ENCODE peak calls at places on chromosomes 2 and 18, in four cellular contexts. O, W, G and P are unnamed samples.

GRCh38 chr2:210195066-210195852 is 24.1 kb upstream of the KANSL1L start:
- DNase-seq in W (peak), G (no peak), O (peak), P (no peak)

GRCh38 chr18:801137-801536 is 10.9 kb downstream of the YES1 start:
- DNase-seq in G (no peak), W (no peak), O (no peak), P (no peak)

GRCh38 chr18:32891797-32892196 is 119.0 kb upstream of the KLHL14 start:
- DNase-seq in O (peak), W (no peak), G (no peak), P (no peak)

GRCh38 chr2:102301867-102302362 is 9.4 kb upstream of the IL1RL1 start:
- DNase-seq in O (no peak), G (peak), W (no peak), P (peak)

GRCh38 chr18:53971331-53971730 is 253.1 kb downstream of the MBD2 start:
- DNase-seq in G (no peak), W (no peak), O (no peak), P (no peak)

GRCh38 chr2:241161646-241162281 is 11.5 kb downstream of the PPP1R7 start:
- DNase-seq in W (no peak), G (no peak), O (no peak), P (no peak)

GRCh38 chr2:207046642-207047213 is 107.4 kb downstream of the CPO start:
- DNase-seq in G (no peak), O (no peak), W (no peak), P (no peak)

GRCh38 chr2:172977330-172978052 is 98.2 kb upstream of the MAP3K20 start:
- DNase-seq in W (no peak), O (no peak), G (no peak), P (peak)

GRCh38 chr2:59888015-59888414 is 665.4 kb downstream of the BCL11A start:
- DNase-seq in O (no peak), G (peak), W (no peak), P (peak)

GRCh38 chr2:84959494-84960156 is 11.3 kb upstream of the KCMF1 start:
- DNase-seq in G (no peak), W (no peak), O (no peak), P (peak)

GRCh38 chr2:70553334-70553583 is 367 bp downstream of the TGFA start:
- DNase-seq in O (peak), W (no peak), G (no peak), P (peak)

GRCh38 chr2:40287201-40287600 is 164.7 kb downstream of the SLC8A1 start:
- DNase-seq in O (no peak), G (no peak), W (no peak), P (no peak)

GRCh38 chr2:137946227-137946626 is 18.0 kb upstream of the HNMT start:
- DNase-seq in W (no peak), O (no peak), G (no peak), P (no peak)

GRCh38 chr2:237486334-237486818 is 675 bp upstream of the MLPH start:
- DNase-seq in G (no peak), W (no peak), O (no peak), P (no peak)

DNA sequence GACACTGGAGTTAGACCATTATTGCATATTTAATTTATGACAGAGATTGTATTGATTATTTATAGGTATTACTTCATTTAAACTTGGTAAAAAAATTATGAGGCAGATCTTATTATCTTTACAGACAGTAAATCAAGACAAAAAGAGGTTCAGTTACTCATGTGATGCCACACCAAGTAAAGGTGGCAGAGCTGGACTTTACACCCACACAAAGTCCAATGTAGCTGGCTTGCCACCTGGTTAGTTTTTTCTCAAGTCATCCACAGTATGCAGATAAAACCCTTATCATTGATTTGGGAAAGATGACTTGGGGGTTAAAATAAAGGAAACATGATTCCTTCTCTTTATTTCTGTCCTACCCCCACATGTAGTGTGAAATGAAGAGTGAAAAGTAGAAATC is 137.2 kb downstream of the CNTNAP5 start:
- DNase-seq in O (no peak), G (no peak), W (no peak), P (no peak)
- TF ChIP-seq CBFB in O (no peak), G (no peak), W (no peak), P (no peak)

DNA sequence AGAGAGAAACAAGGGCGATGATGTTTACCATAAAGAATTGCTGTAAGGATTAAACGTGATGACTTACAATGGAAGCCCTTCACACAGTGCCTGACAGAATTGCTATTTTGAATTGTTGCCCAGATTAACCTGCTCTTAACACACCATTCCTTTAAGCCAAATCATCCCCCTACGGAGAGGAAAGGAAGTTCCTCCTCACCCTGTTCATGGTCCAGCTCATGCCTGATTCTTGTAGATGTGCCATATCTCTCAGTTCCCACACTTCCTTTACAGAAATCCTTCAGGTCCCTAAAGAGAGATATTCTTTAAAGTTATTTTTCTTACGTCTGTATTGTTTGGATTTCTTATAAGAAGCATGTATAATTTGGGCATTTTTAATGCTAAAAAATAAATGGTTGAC is 127.5 kb upstream of the DAPL1 start:
- DNase-seq in O (no peak), G (no peak), W (no peak), P (no peak)
- TF ChIP-seq CREB1 in O (no peak), G (no peak), W (no peak), P (no peak)

GRCh38 chr18:56374005-56374655 is 264.3 kb downstream of the TXNL1 start:
- DNase-seq in O (no peak), G (no peak), W (no peak), P (no peak)
- TF ChIP-seq CBFB in O (no peak), G (no peak), W (no peak), P (no peak)

GRCh38 chr2:113887393-113887792 is 2.5 kb upstream of the ACTR3 start:
- DNase-seq in O (no peak), G (no peak), W (no peak), P (no peak)

GRCh38 chr2:113890253-113891235 is 655 bp downstream of the ACTR3 start:
- DNase-seq in G (peak), W (peak), O (peak), P (peak)

GRCh38 chr2:113886479-113887383 is 3.2 kb upstream of the ACTR3 start:
- DNase-seq in G (peak), W (no peak), O (peak), P (no peak)

GRCh38 chr2:113889471-113890252 is at the start of gene ACTR3:
- DNase-seq in G (peak), W (peak), O (peak), P (peak)

GRCh38 chr2:113888641-113889470 is 1.0 kb upstream of the ACTR3 start:
- DNase-seq in G (no peak), W (no peak), O (no peak), P (peak)
- TF ChIP-seq CREB1 in G (peak), W (no peak), O (no peak), P (no peak)

GRCh38 chr2:71827146-71827874 is 320.4 kb downstream of the CYP26B1 start:
- DNase-seq in O (no peak), G (no peak), W (no peak), P (no peak)

GRCh38 chr2:71830497-71831207 is 317.0 kb downstream of the CYP26B1 start:
- DNase-seq in G (no peak), W (no peak), O (no peak), P (no peak)

GRCh38 chr2:71831208-71831577 is 316.5 kb downstream of the CYP26B1 start:
- DNase-seq in O (no peak), G (no peak), W (no peak), P (no peak)

GRCh38 chr2:71827973-71828372 is 319.7 kb downstream of the CYP26B1 start:
- DNase-seq in G (no peak), O (no peak), W (no peak), P (no peak)

DNA sequence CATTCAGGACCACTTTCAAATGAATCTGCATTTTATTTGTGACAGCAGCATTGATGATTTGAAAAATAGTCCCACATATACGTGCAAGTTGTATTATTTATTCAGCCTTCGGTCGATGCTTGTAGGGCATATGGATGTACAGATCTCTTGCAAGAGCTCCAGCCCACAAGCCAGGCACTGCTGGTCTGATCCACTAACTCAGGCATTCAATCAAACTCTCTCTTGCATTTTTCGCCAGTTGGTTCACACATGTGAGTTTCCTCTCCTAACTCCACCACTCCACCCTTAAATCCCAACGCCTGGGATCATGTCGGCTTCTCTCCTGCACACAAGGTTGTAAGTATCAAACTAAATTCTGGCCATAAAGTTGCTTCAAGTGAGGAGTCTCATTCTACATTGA is 318.7 kb downstream of the CYP26B1 start:
- DNase-seq in O (no peak), W (no peak), G (no peak), P (no peak)
- TF ChIP-seq CBFB in O (no peak), W (no peak), G (no peak), P (no peak)

DNA sequence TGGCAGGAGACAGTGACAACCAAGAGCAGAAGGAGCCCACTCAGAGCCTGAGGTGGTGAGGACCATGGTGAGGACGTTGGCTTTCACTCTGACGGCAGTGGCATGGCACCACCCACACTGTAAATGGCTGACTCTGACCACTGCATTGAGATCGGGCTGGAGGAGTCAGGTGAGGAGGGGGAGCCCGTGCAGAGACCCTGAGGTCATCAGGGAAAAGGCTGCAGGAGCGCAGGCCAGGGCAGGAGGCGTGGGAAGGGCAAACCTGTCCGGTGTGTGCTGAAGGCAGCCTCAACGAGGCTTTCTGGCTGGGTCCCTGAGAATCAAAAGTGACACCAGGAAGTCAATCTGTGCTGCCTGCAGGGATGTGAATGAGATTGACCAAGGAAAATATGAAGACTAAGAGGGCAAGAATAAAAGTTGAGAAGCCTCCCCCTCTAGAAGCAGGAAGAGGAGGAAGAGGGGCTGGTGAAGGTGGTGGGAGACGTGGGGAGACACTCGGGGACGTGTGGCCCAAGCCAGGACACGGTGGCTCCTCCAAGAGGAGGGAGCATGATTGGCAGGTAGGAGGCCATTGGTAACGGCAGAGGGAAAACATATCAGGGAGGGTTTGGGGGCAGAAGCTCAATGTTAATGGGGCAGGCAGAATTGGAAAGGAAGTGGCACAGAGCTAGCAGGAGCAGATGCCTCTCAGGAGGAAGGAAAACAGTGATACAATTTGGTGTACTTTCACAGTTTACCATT is 2.0 kb upstream of the OR6B3 start:
- DNase-seq in O (no peak), W (no peak), G (no peak), P (no peak)
- TF ChIP-seq CREB1 in O (no peak), W (no peak), G (no peak), P (no peak)

GRCh38 chr2:157334335-157334734 is 8.7 kb upstream of the ERMN start:
- DNase-seq in O (no peak), G (no peak), W (no peak), P (no peak)

GRCh38 chr2:157334797-157335196 is 9.2 kb upstream of the ERMN start:
- DNase-seq in O (no peak), W (no peak), G (no peak), P (no peak)

GRCh38 chr2:157329524-157329923 is 3.9 kb upstream of the ERMN start:
- DNase-seq in W (no peak), G (no peak), O (no peak), P (no peak)

GRCh38 chr2:157333304-157334047 is 7.9 kb upstream of the ERMN start:
- DNase-seq in G (no peak), O (no peak), W (no peak), P (no peak)

GRCh38 chr2:157331696-157332095 is 6.1 kb upstream of the ERMN start:
- DNase-seq in G (no peak), O (no peak), W (no peak), P (no peak)
- TF ChIP-seq CBFB in G (no peak), O (no peak), W (no peak), P (no peak)